ENCODE peak calls at places on chromosomes 13 and 19, in five cellular contexts. Y, A, P, B and X are unnamed samples.

GRCh38 chr13:90321281-90321931 is 1026.1 kb upstream of the MIR17HG start:
- DNase-seq in B (no peak), P (no peak), A (no peak), Y (no peak), X (no peak)

GRCh38 chr13:31209172-31209818 is 9.5 kb downstream of the B3GLCT start:
- DNase-seq in P (peak; percentile 77), Y (peak; percentile 51), A (peak; percentile 36), B (peak; percentile 52), X (peak; percentile 58)

GRCh38 chr13:112618501-112618900 is 30.5 kb upstream of the TUBGCP3 start:
- DNase-seq in Y (no peak), P (no peak), B (no peak), A (no peak), X (no peak)

GRCh38 chr13:32001769-32002168 is 29.8 kb upstream of the FRY start:
- DNase-seq in Y (no peak), A (no peak), P (no peak), B (no peak), X (no peak)

GRCh38 chr13:36814465-36814864 is 4.6 kb upstream of the RFXAP start:
- DNase-seq in A (no peak), Y (no peak), B (no peak), P (no peak), X (no peak)

GRCh38 chr13:41944229-41944628 is 16.7 kb downstream of the VWA8 start:
- DNase-seq in Y (no peak), P (no peak), B (no peak), A (no peak), X (peak; percentile 9)

GRCh38 chr19:29504454-29504853 is 21.3 kb upstream of the VSTM2B start:
- DNase-seq in Y (no peak), B (no peak), A (no peak), P (no peak), X (no peak)

GRCh38 chr19:18488838-18489626 is 32.8 kb downstream of the ELL start:
- DNase-seq in B (no peak), P (peak; percentile 63), Y (no peak), A (no peak), X (no peak)

GRCh38 chr13:19795956-19796355 is 13.2 kb upstream of the PSPC1 start:
- DNase-seq in Y (no peak), A (no peak), B (no peak), P (no peak), X (no peak)

GRCh38 chr19:19486343-19487076 is 28.8 kb downstream of the TSSK6 start:
- DNase-seq in P (no peak), Y (no peak), A (no peak), B (no peak), X (no peak)

GRCh38 chr13:27666951-27667350 is 45.3 kb downstream of the POLR1D start:
- DNase-seq in A (no peak), Y (no peak), P (no peak), B (no peak), X (no peak)

GRCh38 chr13:64333888-64334287 is 2896.2 kb downstream of the PCDH9 start:
- DNase-seq in B (no peak), Y (no peak), P (peak; percentile 11), A (no peak), X (no peak)

GRCh38 chr13:89458456-89458855 is 1787.3 kb downstream of the SLITRK5 start:
- DNase-seq in Y (no peak), P (no peak), B (no peak), A (no peak), X (peak; percentile 13)

GRCh38 chr19:56842421-56842820 is 1.9 kb upstream of the PEG3 start:
- DNase-seq in A (no peak), Y (no peak), B (no peak), P (no peak), X (no peak)

GRCh38 chr19:46755077-46755852 is 9.0 kb upstream of the STRN4 start:
- DNase-seq in Y (peak; percentile 74), A (peak; percentile 77), P (no peak), B (no peak), X (peak; percentile 64)

GRCh38 chr19:14475251-14476073 is at the start of gene PTGER1:
- DNase-seq in B (no peak), A (peak; percentile 35), P (peak; percentile 58), Y (peak; percentile 25), X (no peak)

GRCh38 chr13:19618925-19619324 is 14.5 kb upstream of the MPHOSPH8 start:
- DNase-seq in Y (peak; percentile 51), B (no peak), P (peak; percentile 58), A (peak; percentile 37), X (peak; percentile 43)

GRCh38 chr19:2602391-2603181 is 99.9 kb downstream of the GNG7 start:
- DNase-seq in Y (peak; percentile 98), B (peak; percentile 94), A (peak; percentile 81), P (peak; percentile 95), X (peak; percentile 100)

GRCh38 chr19:289651-290538 is 1.3 kb downstream of the PLPP2 start:
- DNase-seq in A (peak; percentile 25), P (peak; percentile 96), Y (no peak), B (peak; percentile 22), X (peak; percentile 24)

GRCh38 chr13:30124131-30124768 is 183.1 kb downstream of the KATNAL1 start:
- DNase-seq in Y (no peak), P (no peak), B (no peak), A (no peak), X (no peak)

GRCh38 chr19:771332-771785 is 20.4 kb downstream of the MISP start:
- DNase-seq in Y (peak; percentile 47), A (peak; percentile 43), B (no peak), P (peak; percentile 71), X (peak; percentile 60)

GRCh38 chr13:97436845-97437244 is 2.9 kb downstream of the RAP2A start:
- DNase-seq in B (no peak), Y (no peak), P (no peak), A (no peak), X (no peak)
- H3K4me3 ChIP-seq in B (no peak overlapping the region), Y (peak overlapping the region; percentile 6), P (no peak overlapping the region), A (no peak overlapping the region), X (no peak overlapping the region)

DNA sequence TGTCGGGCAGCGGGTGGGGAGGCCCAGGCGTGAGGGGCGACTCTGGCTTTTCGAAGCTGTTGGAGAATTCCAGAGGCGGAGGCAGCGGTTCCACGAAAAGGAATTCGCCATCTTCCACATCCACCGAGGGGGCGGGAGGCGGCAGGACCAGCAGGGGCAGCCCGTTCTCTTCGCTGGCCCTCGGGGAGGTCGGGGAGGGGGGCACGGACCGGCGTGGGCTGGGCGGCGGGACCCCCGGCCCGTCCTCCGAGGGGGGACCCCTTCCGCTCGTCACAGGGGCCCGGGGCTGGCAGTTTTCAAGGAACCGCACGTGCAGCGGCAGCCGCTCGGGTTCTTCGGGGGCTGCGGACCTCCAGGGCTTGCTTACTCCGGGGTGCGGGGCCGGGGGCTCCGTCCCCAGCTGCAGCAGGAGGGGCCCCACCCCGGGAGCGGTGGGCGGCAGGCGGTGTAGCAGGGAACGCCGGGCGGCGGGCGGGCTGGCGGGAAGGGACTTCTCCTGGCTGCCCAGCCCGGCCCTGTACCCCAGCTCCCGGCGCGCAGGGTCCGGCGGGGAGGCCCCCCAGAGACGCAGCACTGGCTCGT is 18.0 kb downstream of the C19orf81 start:
- DNase-seq in Y (no peak), P (no peak), A (no peak), B (no peak), X (no peak)
- H3K4me3 ChIP-seq in Y (no peak overlapping the region), P (no peak overlapping the region), A (no peak overlapping the region), B (no peak overlapping the region), X (no peak overlapping the region)

DNA sequence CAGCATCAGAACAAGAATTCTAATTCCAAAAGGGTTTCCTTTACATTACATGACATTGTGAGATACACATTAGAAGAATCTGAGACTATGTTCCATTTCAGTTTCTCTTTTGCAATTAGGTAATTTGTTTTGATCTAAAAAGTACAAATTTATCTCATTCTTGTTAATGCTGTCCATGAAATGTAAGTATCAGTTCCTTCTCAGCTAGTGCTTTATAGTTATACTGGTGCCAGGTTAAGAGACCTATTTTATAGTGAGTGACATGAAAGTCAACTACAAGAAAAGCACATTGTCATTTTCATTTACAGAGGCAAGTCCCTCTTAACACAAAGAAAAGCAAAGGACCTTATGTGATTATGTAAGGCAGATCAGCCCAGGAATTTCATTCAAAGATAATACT is 43.9 kb downstream of the RCBTB2 start:
- DNase-seq in P (no peak), A (no peak), Y (no peak), B (no peak), X (no peak)
- H3K4me3 ChIP-seq in P (no peak overlapping the region), A (no peak overlapping the region), Y (no peak overlapping the region), B (no peak overlapping the region), X (no peak overlapping the region)

GRCh38 chr19:13001502-13002388 is 6.5 kb downstream of the NFIX start:
- DNase-seq in Y (peak; percentile 87), B (no peak), P (no peak), A (no peak), X (peak; percentile 76)
- H3K4me3 ChIP-seq in Y (peak overlapping the region; percentile 56), B (peak overlapping the region; percentile 28), P (no peak overlapping the region), A (no peak overlapping the region), X (peak overlapping the region; percentile 45)

GRCh38 chr19:45505151-45505995 is 1.9 kb upstream of the VASP start:
- DNase-seq in P (no peak), A (peak; percentile 58), Y (peak; percentile 56), B (no peak), X (no peak)
- H3K4me3 ChIP-seq in P (no peak overlapping the region), A (no peak overlapping the region), Y (no peak overlapping the region), B (no peak overlapping the region), X (no peak overlapping the region)

GRCh38 chr13:99863789-99864626 is 107.6 kb downstream of the ZIC5 start:
- DNase-seq in P (no peak), A (no peak), Y (no peak), B (no peak), X (no peak)
- H3K4me3 ChIP-seq in P (no peak overlapping the region), A (no peak overlapping the region), Y (no peak overlapping the region), B (peak overlapping the region; percentile 4), X (no peak overlapping the region)

GRCh38 chr13:85896516-85897450 is 97.6 kb upstream of the SLITRK6 start:
- DNase-seq in P (peak; percentile 32), A (peak; percentile 0), Y (no peak), B (no peak), X (no peak)

GRCh38 chr13:85900521-85900920 is 101.3 kb upstream of the SLITRK6 start:
- DNase-seq in B (no peak), P (no peak), Y (no peak), A (no peak), X (no peak)
- H3K4me3 ChIP-seq in B (no peak overlapping the region), P (no peak overlapping the region), Y (no peak overlapping the region), A (no peak overlapping the region), X (no peak overlapping the region)

DNA sequence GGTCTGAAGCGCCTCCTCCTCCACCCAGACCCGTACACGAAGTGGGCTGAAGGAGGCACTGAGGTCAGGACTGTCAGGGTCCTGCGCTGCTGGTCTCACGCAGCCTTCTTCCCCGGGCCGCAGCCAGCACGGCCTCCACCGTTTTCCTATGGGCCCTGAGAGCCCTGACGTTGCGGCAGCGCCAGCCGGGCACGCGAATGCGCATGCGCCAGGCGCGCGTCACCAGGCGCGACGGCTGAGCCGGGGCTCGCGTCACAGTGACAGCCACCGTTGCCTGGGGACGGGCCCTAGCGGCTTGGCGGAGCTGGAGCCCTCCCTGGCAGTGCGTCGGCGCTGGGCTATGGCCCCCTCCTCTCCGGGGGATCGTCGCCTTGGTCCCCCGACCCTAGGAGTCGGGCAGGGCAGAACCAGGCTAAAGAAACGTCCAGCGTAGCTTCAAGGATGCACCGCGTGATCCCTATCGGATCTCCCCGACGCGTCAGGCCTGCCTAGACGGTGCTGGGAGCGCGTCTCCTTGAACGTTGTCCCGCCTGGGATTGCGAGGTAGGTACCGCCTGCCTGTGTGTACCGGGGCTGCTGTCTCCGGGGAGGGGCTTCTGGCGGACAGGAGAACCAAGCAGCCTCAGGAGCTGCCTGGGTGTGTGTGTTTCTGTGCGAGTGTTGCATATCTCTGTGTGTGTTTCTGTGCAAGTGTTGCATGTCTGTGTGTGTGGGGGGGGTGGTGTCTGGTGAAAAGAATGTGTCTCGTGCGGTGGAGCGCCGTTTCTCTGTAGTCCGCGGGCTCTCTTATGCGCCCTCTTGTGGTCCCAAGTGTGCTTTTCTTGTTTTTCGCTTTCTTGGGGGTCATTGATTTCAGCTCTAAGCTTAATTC is 43.2 kb downstream of the ZNF571 start:
- DNase-seq in P (peak; percentile 62), A (peak; percentile 44), B (peak; percentile 9), Y (peak; percentile 51), X (peak; percentile 68)
- H3K4me3 ChIP-seq in P (no peak overlapping the region), A (peak overlapping the region; percentile 80), B (peak overlapping the region; percentile 53), Y (peak overlapping the region; percentile 71), X (peak overlapping the region; percentile 86)